ENCODE peak calls at places on chromosome 3, in four cellular contexts. W is activated T-helper 1 cell treated with anti-CD3 and anti-CD28 coated beads, Interleukin-2, amount 50 U/mL, for 16 hours; I is NCI-H2081; B is kidney epithelial cell. K is an unnamed sample.

GRCh38 chr3:143849854-143850549 is 1.7 kb upstream of the SLC9A9 start:
- DNase-seq in W (no peak), I (no peak), B (no peak), K (no peak)

GRCh38 chr3:65398953-65399352 is 639.8 kb downstream of the MAGI1 start:
- DNase-seq in W (no peak), B (no peak), I (no peak), K (no peak)

GRCh38 chr3:165194477-165195135 is 1.6 kb downstream of the SLITRK3 start:
- DNase-seq in I (peak; percentile 46), B (no peak), W (no peak), K (no peak)

GRCh38 chr3:49724586-49724985 is 835 bp upstream of the GMPPB start:
- DNase-seq in B (no peak), W (no peak), I (no peak), K (no peak)

GRCh38 chr3:124764746-124765145 is 34.5 kb downstream of the UMPS start:
- DNase-seq in W (no peak), I (peak; percentile 50), B (no peak), K (no peak)

GRCh38 chr3:128548011-128548410 is 55.0 kb upstream of the GATA2 start:
- DNase-seq in I (no peak), W (no peak), B (no peak), K (no peak)

GRCh38 chr3:11610700-11611099 is 33.0 kb downstream of the VGLL4 start:
- DNase-seq in B (no peak), W (no peak), I (no peak), K (no peak)

GRCh38 chr3:117799314-117799713 is 1089.7 kb downstream of the TUSC7 start:
- DNase-seq in B (no peak), I (no peak), W (no peak), K (no peak)

GRCh38 chr3:107377151-107377550 is at the start of gene CCDC54:
- DNase-seq in I (no peak), B (peak; percentile 53), W (no peak), K (no peak)

GRCh38 chr3:40258555-40258954 is 51.0 kb upstream of the EIF1B start:
- DNase-seq in B (no peak), I (no peak), W (no peak), K (peak; percentile 23)

GRCh38 chr3:58998476-58999117 is 51.2 kb downstream of the CFAP20DC start:
- DNase-seq in W (no peak), I (no peak), B (peak; percentile 94), K (no peak)

GRCh38 chr3:58386966-58387365 is 46.7 kb downstream of the PDHB start:
- DNase-seq in W (no peak), I (no peak), B (peak; percentile 21), K (no peak)